ENCODE peak calls at places on chromosomes 2 and 18, in four cellular contexts. W is kidney, A is SK-N-SH, C is IMR-90. S is an unnamed sample.
A peak's percentile ranks its signal among the peaks of the same experiment; 100 is the strongest.

GRCh38 chr2:207881902-207882301 is 112.2 kb upstream of the FZD5 start:
- DNase-seq in W (no peak), A (no peak), C (no peak), S (no peak)

GRCh38 chr18:76232813-76233212 is 262.2 kb downstream of the ZNF516 start:
- DNase-seq in W (no peak), A (no peak), C (no peak), S (no peak)

GRCh38 chr2:236123716-236124115 is 44.5 kb downstream of the GBX2 start:
- DNase-seq in W (no peak), A (no peak), C (no peak), S (no peak)

GRCh38 chr2:185145316-185146121 is 547.2 kb downstream of the ZNF804A start:
- DNase-seq in W (no peak), A (no peak), C (no peak), S (no peak)

GRCh38 chr2:218881744-218882462 is 1.3 kb downstream of the WNT10A start:
- DNase-seq in W (peak; percentile 58), A (peak; percentile 23), C (no peak), S (no peak)

GRCh38 chr2:20838016-20838415 is 15.1 kb upstream of the LDAH start:
- DNase-seq in W (no peak), A (no peak), C (no peak), S (no peak)

GRCh38 chr18:49846718-49847470 is 33.6 kb upstream of the ACAA2 start:
- DNase-seq in W (no peak), A (no peak), C (no peak), S (peak; percentile 15)

GRCh38 chr2:178193823-178194599 is at the start of gene OSBPL6:
- DNase-seq in W (peak; percentile 92), A (peak; percentile 97), C (peak; percentile 82), S (peak; percentile 73)

GRCh38 chr18:23837591-23837990 is 148.3 kb downstream of the LAMA3 start:
- DNase-seq in W (no peak), A (no peak), C (peak; percentile 86), S (no peak)

GRCh38 chr2:219916761-219917160 is 289.3 kb downstream of the SLC4A3 start:
- DNase-seq in W (no peak), A (no peak), C (no peak), S (no peak)

GRCh38 chr2:139217641-139218040 is 437.5 kb upstream of the NXPH2 start:
- DNase-seq in W (no peak), A (no peak), C (no peak), S (no peak)

GRCh38 chr2:215507836-215508235 is 72.0 kb upstream of the FN1 start:
- DNase-seq in W (no peak), A (no peak), C (no peak), S (no peak)

GRCh38 chr18:51275712-51276473 is 78.4 kb upstream of the MEX3C start:
- DNase-seq in W (no peak), A (no peak), C (peak; percentile 0), S (no peak)

GRCh38 chr18:48959551-48959920 is 8.8 kb upstream of the SMAD7 start:
- DNase-seq in W (no peak), A (no peak), C (no peak), S (no peak)

GRCh38 chr2:33208400-33208799 is 261.6 kb downstream of the LTBP1 start:
- DNase-seq in W (peak; percentile 53), A (no peak), C (no peak), S (no peak)

GRCh38 chr2:29766191-29766590 is 155.2 kb downstream of the ALK start:
- DNase-seq in W (no peak), A (no peak), C (peak; percentile 55), S (no peak)

GRCh38 chr2:156459720-156460119 is 23.5 kb downstream of the GPD2 start:
- DNase-seq in W (no peak), A (no peak), C (no peak), S (no peak)

GRCh38 chr2:79876430-79876829 is 363.6 kb downstream of the CTNNA2 start:
- DNase-seq in W (no peak), A (peak; percentile 66), C (peak; percentile 2), S (no peak)

GRCh38 chr2:241811952-241812729 is 3.1 kb downstream of the NEU4 start:
- DNase-seq in W (peak; percentile 64), A (peak; percentile 24), C (no peak), S (no peak)

GRCh38 chr2:24077879-24078278 is 1.8 kb upstream of the SF3B6 start:
- DNase-seq in W (no peak), A (no peak), C (no peak), S (no peak)

GRCh38 chr2:24082787-24083566 is 1.7 kb downstream of the TP53I3 start:
- DNase-seq in W (peak; percentile 73), A (no peak), C (no peak), S (no peak)

GRCh38 chr2:24083567-24084385 is 858 bp downstream of the TP53I3 start:
- DNase-seq in W (peak; percentile 97), A (peak; percentile 89), C (peak; percentile 79), S (peak; percentile 94)

GRCh38 chr2:24077535-24077877 is 1.4 kb upstream of the SF3B6 start:
- DNase-seq in W (no peak), A (no peak), C (no peak), S (no peak)

DNA sequence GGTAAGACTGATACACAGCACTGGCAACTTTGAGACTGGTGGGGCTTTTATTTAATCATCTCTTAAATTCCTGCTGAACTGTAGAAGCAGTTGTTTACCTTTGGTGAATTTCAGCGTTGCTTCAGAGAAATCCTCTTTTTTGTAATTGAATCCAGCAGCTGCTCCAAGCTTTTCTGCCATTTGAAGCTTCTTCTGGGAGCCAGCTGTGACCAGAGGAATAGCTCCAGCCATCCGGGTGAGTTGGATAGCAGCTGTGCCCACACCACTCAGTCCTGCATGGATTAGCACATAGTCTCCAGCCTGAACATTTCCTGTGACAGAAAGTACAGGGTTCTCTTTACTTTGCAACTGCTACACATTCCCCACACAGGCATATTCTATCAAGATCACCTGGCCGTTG is 3.9 kb downstream of the TP53I3 start:
- DNase-seq in W (no peak), A (no peak), C (peak; percentile 36), S (no peak)
- H3K27ac ChIP-seq in W (no peak overlapping the region), A (no peak overlapping the region), C (no peak overlapping the region), S (no peak overlapping the region)

GRCh38 chr2:130185896-130186295 is 3.8 kb downstream of the MZT2B start:
- DNase-seq in W (no peak), A (no peak), C (no peak), S (no peak)

GRCh38 chr2:130181338-130181879 is at the start of gene SMPD4:
- DNase-seq in W (peak; percentile 99), A (peak; percentile 93), C (peak; percentile 93), S (peak; percentile 98)

GRCh38 chr2:130185436-130185835 is 3.4 kb downstream of the MZT2B start:
- DNase-seq in W (no peak), A (no peak), C (no peak), S (no peak)

GRCh38 chr2:130186391-130186790 is 4.3 kb downstream of the MZT2B start:
- DNase-seq in W (no peak), A (no peak), C (no peak), S (no peak)

GRCh38 chr2:130183500-130184373 is 1.7 kb downstream of the MZT2B start:
- DNase-seq in W (no peak), A (peak; percentile 76), C (peak; percentile 11), S (no peak)
- H3K9ac ChIP-seq in W (no peak overlapping the region), A (peak overlapping the region; percentile 85), C (peak overlapping the region; percentile 88), S (peak overlapping the region; percentile 58)

DNA sequence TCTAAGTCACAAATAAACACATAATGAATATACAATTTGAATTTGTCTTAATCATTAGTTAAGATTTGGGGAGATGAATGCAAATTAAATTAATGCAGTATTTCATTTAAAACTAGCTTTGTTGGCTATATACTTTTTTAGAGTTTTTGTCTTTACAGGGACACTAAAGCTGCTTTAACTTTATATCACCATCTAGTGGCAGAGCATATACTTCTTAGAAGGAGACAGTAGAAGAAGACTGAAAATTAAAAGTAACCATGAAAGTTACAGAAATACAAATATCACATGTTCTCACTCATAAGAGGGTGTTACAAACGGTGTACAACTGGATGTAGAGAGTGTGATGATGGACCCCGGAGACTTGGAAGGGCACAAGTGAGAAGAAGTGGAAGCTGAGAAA is 268.3 kb upstream of the NETO1 start:
- DNase-seq in W (no peak), A (no peak), C (no peak), S (no peak)
- TF ChIP-seq CTCF in W (no peak), A (peak; percentile 43), C (peak; percentile 37), S (no peak)

DNA sequence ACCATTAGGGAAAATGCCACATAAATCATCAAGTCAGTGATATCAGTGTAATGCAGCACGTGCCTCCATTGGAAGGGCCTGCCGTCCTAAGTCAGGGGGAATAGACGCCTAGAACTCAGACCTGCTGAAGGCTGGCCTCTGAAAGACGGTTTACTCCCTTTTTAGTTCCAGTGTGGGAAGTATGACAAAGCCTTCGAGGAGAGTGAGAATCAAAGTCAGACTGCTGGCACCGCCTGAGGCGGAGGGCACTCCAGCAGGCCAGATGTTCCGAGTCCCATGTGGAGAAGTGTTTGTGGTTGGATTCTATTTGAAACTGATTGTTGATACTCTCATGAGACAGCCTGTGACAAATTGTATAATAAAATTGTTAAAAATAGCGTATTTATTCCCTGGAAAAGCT is 196.6 kb downstream of the MYO1B start:
- DNase-seq in W (no peak), A (peak; percentile 39), C (peak; percentile 27), S (no peak)
- H3K27ac ChIP-seq in W (peak overlapping the region; percentile 34), A (no peak overlapping the region), C (no peak overlapping the region), S (no peak overlapping the region)

GRCh38 chr2:105857076-105857740 is 112.5 kb downstream of the NCK2 start:
- DNase-seq in W (no peak), A (no peak), C (no peak), S (no peak)

GRCh38 chr2:105861198-105861597 is 116.5 kb downstream of the NCK2 start:
- DNase-seq in W (no peak), A (no peak), C (no peak), S (no peak)

GRCh38 chr2:105860567-105860966 is 115.9 kb downstream of the NCK2 start:
- DNase-seq in W (no peak), A (no peak), C (no peak), S (no peak)

GRCh38 chr2:105859694-105859951 is 114.9 kb downstream of the NCK2 start:
- DNase-seq in W (no peak), A (no peak), C (no peak), S (no peak)

DNA sequence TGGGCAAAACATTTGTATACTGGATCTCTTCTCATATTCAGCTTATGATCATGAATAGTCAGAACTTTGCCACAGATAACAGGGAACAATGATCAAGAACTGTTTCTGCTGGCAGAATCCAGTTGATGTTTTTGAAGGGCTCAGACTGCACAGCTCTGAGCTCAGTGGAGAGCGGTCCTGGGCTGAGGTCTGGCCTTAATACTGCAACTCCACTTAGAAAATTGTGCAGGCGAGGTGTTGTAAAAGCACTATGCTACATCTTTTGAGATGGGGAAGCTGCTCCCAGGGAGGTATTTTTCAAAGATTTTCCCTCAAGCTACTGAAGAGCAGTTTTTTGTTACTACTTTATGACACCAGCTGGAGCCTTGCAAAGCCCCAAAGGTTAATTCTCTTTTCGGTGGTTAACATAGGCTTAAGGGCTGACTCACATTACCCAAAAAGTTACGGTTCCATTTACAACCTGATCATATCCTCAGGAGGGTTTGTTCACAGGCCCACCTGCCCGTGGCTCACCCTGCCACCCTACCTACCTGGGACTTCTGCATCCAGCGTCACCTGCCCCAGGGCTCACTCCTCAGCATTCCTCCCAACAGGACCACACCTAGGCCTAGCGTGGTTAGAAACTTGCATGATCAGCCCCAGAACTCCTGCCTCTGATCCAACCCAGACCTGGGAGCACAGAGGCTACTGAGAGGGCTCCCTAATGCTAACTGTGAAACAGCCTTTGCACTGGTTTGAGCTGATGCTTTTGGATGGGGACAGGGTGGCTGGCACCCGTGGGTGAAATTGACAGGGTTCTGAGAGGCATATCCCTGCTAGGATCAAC is 114.4 kb downstream of the NCK2 start:
- DNase-seq in W (no peak), A (no peak), C (no peak), S (no peak)
- H3K9ac ChIP-seq in W (no peak overlapping the region), A (no peak overlapping the region), C (no peak overlapping the region), S (no peak overlapping the region)